ENCODE peak calls at places on chromosome 16, in eight cellular contexts. T, U, Z, X, R, O, I and G are unnamed samples.

GRCh38 chr16:55437627-55438026 is 41.4 kb upstream of the MMP2 start:
- DNase-seq in U (no peak), T (no peak), Z (no peak), R (peak; percentile 5), O (peak; percentile 45), I (peak; percentile 25), X (no peak), G (peak; percentile 95)

GRCh38 chr16:24174977-24175376 is 81.2 kb upstream of the CACNG3 start:
- DNase-seq in I (no peak), T (no peak), X (no peak), U (no peak), O (no peak), Z (no peak), R (no peak), G (peak; percentile 23)

GRCh38 chr16:27822529-27823437 is 240.7 kb downstream of the GSG1L start:
- DNase-seq in T (no peak), Z (no peak), O (no peak), R (no peak), X (no peak), I (no peak), U (peak; percentile 10), G (no peak)

GRCh38 chr16:66517586-66518263 is 32.2 kb downstream of the TK2 start:
- DNase-seq in X (no peak), I (no peak), T (no peak), O (no peak), U (no peak), R (no peak), Z (no peak), G (no peak)

GRCh38 chr16:9092963-9093477 is 1.6 kb downstream of the HAPSTR1 start:
- DNase-seq in Z (peak; percentile 42), U (no peak), I (no peak), R (no peak), T (no peak), O (no peak), X (no peak), G (no peak)

GRCh38 chr16:59148312-59148711 is 414.2 kb upstream of the GOT2 start:
- DNase-seq in Z (no peak), T (no peak), R (no peak), I (no peak), X (peak; percentile 1), O (peak; percentile 4), U (no peak), G (no peak)

GRCh38 chr16:67652578-67653130 is 7.4 kb downstream of the ACD start:
- DNase-seq in R (no peak), O (no peak), I (no peak), Z (no peak), X (no peak), T (peak; percentile 69), U (peak; percentile 60), G (no peak)

GRCh38 chr16:15650698-15651161 is 685 bp downstream of the NDE1 start:
- DNase-seq in U (peak; percentile 9), X (peak; percentile 11), Z (peak; percentile 40), I (peak; percentile 26), T (peak; percentile 39), O (peak; percentile 29), R (peak; percentile 13), G (peak; percentile 46)

GRCh38 chr16:83771306-83771942 is 36.4 kb upstream of the HSBP1 start:
- DNase-seq in T (no peak), U (no peak), I (peak; percentile 39), Z (no peak), X (no peak), O (peak; percentile 3), R (no peak), G (no peak)

GRCh38 chr16:16150117-16150877 is 73.0 kb downstream of the ABCC6 start:
- DNase-seq in I (peak; percentile 92), R (peak; percentile 76), O (peak; percentile 44), Z (no peak), U (no peak), X (no peak), T (no peak), G (no peak)

GRCh38 chr16:52569296-52569695 is 22.4 kb upstream of the TOX3 start:
- DNase-seq in X (no peak), Z (no peak), R (no peak), O (no peak), T (no peak), I (no peak), U (no peak), G (no peak)

GRCh38 chr16:63904930-63905329 is 1216.9 kb downstream of the CDH11 start:
- DNase-seq in U (no peak), I (no peak), T (no peak), R (no peak), Z (no peak), X (no peak), O (no peak), G (no peak)

GRCh38 chr16:86252596-86252995 is 257.7 kb upstream of the FOXF1 start:
- DNase-seq in R (peak; percentile 65), X (peak; percentile 15), U (peak; percentile 20), I (peak; percentile 25), T (peak; percentile 78), Z (no peak), O (peak; percentile 48), G (peak; percentile 66)
- TF ChIP-seq CTCF in R (peak; percentile 47), X (peak; percentile 77), U (peak; percentile 53), I (peak; percentile 55), T (peak; percentile 87), Z (no peak), O (peak; percentile 64), G (peak; percentile 54)

GRCh38 chr16:30949655-30950515 is 1.0 kb downstream of the ORAI3 start:
- DNase-seq in U (peak; percentile 71), X (peak; percentile 77), I (peak; percentile 90), R (peak; percentile 80), Z (peak; percentile 22), O (peak; percentile 83), T (peak; percentile 87), G (peak; percentile 97)
- TF ChIP-seq CTCF in U (no peak), X (peak; percentile 38), I (no peak), R (no peak), Z (no peak), O (no peak), T (peak; percentile 19), G (no peak)

DNA sequence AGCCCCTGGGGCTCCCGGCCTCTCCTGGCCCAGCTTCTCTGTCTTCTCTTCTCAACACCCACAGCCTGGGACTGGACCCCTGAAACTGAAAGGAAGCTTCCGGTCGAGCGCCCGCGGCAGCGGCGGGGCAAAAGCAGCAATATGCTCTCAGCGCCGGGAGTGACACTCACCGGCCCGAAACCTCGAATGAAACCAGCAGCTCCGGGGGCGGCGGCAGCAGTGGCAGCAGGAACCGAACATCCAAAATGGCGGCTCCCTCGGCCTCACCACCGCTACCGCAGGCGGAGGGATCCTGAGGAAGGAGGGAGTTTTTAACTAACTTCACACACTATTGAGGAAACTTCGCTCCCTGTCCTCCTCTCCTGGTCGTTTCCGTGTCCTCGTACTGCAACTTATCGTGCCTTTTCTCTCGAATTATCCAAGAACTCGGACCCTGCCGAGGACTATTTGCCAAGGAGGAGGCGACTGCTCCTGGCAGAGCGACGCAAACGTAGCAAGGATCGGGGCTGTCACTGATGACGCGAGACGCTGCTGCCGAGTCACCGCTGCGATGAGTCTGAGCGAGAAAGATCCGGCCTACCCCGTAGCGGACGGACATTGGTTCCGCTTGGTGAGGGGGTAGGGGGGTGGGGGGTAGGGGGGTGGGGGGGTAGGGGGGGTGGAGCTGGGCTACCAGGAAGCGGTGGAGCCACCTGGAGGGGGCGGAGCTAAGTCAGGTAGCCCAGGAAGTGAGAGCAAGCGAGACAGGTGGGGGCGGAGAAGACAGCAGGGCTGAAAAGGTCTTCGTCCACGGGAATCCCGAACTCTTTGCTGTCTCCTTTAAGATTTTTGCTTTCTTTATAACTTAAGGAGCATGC is at the start of gene AP1G1:
- DNase-seq in O (peak; percentile 99), U (peak; percentile 95), T (peak; percentile 98), X (peak; percentile 98), R (peak; percentile 99), I (peak; percentile 99), Z (peak; percentile 90), G (peak; percentile 97)
- TF ChIP-seq CTCF in O (no peak), U (no peak), T (no peak), X (no peak), R (no peak), I (no peak), Z (no peak), G (no peak)

GRCh38 chr16:30767767-30768465 is 5.8 kb downstream of the RNF40 start:
- DNase-seq in R (no peak), T (no peak), O (no peak), U (no peak), X (no peak), Z (no peak), I (no peak), G (no peak)

GRCh38 chr16:30771726-30772125 is 9.6 kb downstream of the RNF40 start:
- DNase-seq in X (no peak), O (peak; percentile 13), Z (no peak), T (no peak), U (no peak), I (no peak), R (no peak), G (no peak)

GRCh38 chr16:30766922-30767284 is 4.8 kb downstream of the RNF40 start:
- DNase-seq in I (no peak), O (no peak), T (no peak), X (no peak), U (no peak), R (no peak), Z (no peak), G (no peak)

GRCh38 chr16:30768583-30769181 is 6.6 kb downstream of the RNF40 start:
- DNase-seq in R (no peak), U (no peak), T (no peak), X (no peak), Z (no peak), I (no peak), O (no peak), G (no peak)

GRCh38 chr16:30769379-30770089 is 7.4 kb downstream of the RNF40 start:
- DNase-seq in Z (no peak), T (no peak), X (no peak), R (no peak), U (no peak), I (no peak), O (no peak), G (no peak)
- TF ChIP-seq CTCF in Z (no peak), T (no peak), X (no peak), R (no peak), U (no peak), I (no peak), O (no peak), G (no peak)